ENCODE peak calls at places on chromosomes 6 and 20, in five cellular contexts. One of them, this sample, is unnamed.

GRCh38 chr6:56297022-56297995 is 49.9 kb upstream of the COL21A1 start:
- DNase-seq in A549: no peak
- DNase-seq in fibroblast of mammary gland: no peak
- DNase-seq in Calu3: no peak
- DNase-seq in ACHN: peak; percentile 15
- DNase-seq in this sample: no peak

GRCh38 chr6:119259027-119259426 is 90.5 kb downstream of the MAN1A1 start:
- DNase-seq in A549: no peak
- DNase-seq in fibroblast of mammary gland: no peak
- DNase-seq in Calu3: no peak
- DNase-seq in ACHN: no peak
- DNase-seq in this sample: no peak

GRCh38 chr6:81818778-81819491 is 66.5 kb upstream of the TENT5A start:
- DNase-seq in A549: no peak
- DNase-seq in fibroblast of mammary gland: peak; percentile 18
- DNase-seq in Calu3: no peak
- DNase-seq in ACHN: no peak
- DNase-seq in this sample: no peak

GRCh38 chr6:1372690-1373089 is 16.7 kb upstream of the FOXF2 start:
- DNase-seq in A549: no peak
- DNase-seq in fibroblast of mammary gland: no peak
- DNase-seq in Calu3: no peak
- DNase-seq in ACHN: no peak
- DNase-seq in this sample: no peak

GRCh38 chr6:84052204-84052882 is 18.8 kb downstream of the MRAP2 start:
- DNase-seq in A549: no peak
- DNase-seq in fibroblast of mammary gland: peak; percentile 68
- DNase-seq in Calu3: no peak
- DNase-seq in ACHN: no peak
- DNase-seq in this sample: peak; percentile 57

GRCh38 chr6:99013661-99014458 is 66.1 kb upstream of the FBXL4 start:
- DNase-seq in A549: no peak
- DNase-seq in fibroblast of mammary gland: peak; percentile 10
- DNase-seq in Calu3: no peak
- DNase-seq in ACHN: peak; percentile 18
- DNase-seq in this sample: no peak

GRCh38 chr20:53055668-53056067 is 83.5 kb downstream of the TSHZ2 start:
- DNase-seq in A549: no peak
- DNase-seq in fibroblast of mammary gland: no peak
- DNase-seq in Calu3: no peak
- DNase-seq in ACHN: no peak
- DNase-seq in this sample: no peak

GRCh38 chr6:25138697-25139051 is 140.5 kb upstream of the CARMIL1 start:
- DNase-seq in A549: no peak
- DNase-seq in fibroblast of mammary gland: no peak
- DNase-seq in Calu3: no peak
- DNase-seq in ACHN: peak; percentile 35
- DNase-seq in this sample: no peak

GRCh38 chr6:47308674-47309325 is 905 bp downstream of the TNFRSF21 start:
- DNase-seq in A549: peak; percentile 29
- DNase-seq in fibroblast of mammary gland: peak; percentile 26
- DNase-seq in Calu3: no peak
- DNase-seq in ACHN: peak; percentile 28
- DNase-seq in this sample: peak; percentile 15

GRCh38 chr6:44663860-44664584 is 276.5 kb downstream of the CDC5L start:
- DNase-seq in A549: no peak
- DNase-seq in fibroblast of mammary gland: no peak
- DNase-seq in Calu3: no peak
- DNase-seq in ACHN: no peak
- DNase-seq in this sample: no peak

GRCh38 chr6:108557494-108558371 is 3.0 kb upstream of the FOXO3 start:
- DNase-seq in A549: peak; percentile 58
- DNase-seq in fibroblast of mammary gland: peak; percentile 57
- DNase-seq in Calu3: peak; percentile 70
- DNase-seq in ACHN: peak; percentile 67
- DNase-seq in this sample: no peak

GRCh38 chr6:133046576-133046975 is 194.6 kb upstream of the EYA4 start:
- DNase-seq in A549: no peak
- DNase-seq in fibroblast of mammary gland: no peak
- DNase-seq in Calu3: no peak
- DNase-seq in ACHN: no peak
- DNase-seq in this sample: no peak

GRCh38 chr6:33571637-33572316 is 8.3 kb downstream of the BAK1 start:
- DNase-seq in A549: no peak
- DNase-seq in fibroblast of mammary gland: no peak
- DNase-seq in Calu3: no peak
- DNase-seq in ACHN: no peak
- DNase-seq in this sample: no peak

GRCh38 chr20:36435799-36436541 is 105.3 kb upstream of the MYL9 start:
- DNase-seq in A549: peak; percentile 89
- DNase-seq in fibroblast of mammary gland: peak; percentile 56
- DNase-seq in Calu3: peak; percentile 44
- DNase-seq in ACHN: peak; percentile 2
- DNase-seq in this sample: peak; percentile 36

GRCh38 chr6:56073761-56074160 is 173.6 kb downstream of the COL21A1 start:
- DNase-seq in A549: no peak
- DNase-seq in fibroblast of mammary gland: peak; percentile 39
- DNase-seq in Calu3: no peak
- DNase-seq in ACHN: no peak
- DNase-seq in this sample: no peak

GRCh38 chr6:24996145-24996836 is 60.5 kb upstream of the RIPOR2 start:
- DNase-seq in A549: no peak
- DNase-seq in fibroblast of mammary gland: no peak
- DNase-seq in Calu3: no peak
- DNase-seq in ACHN: no peak
- DNase-seq in this sample: no peak

This sample was measured in SJSA1.